ENCODE peak calls at places on chromosomes 13 and 19, in six cellular contexts. X, D, Z, W, Q and U are unnamed samples.
A peak's percentile ranks its signal among the peaks of the same experiment; 100 is the strongest.

GRCh38 chr13:100650321-100650720 is 24.3 kb downstream of the TMTC4 start:
- DNase-seq in X (no peak), D (no peak), Z (no peak), W (no peak), Q (no peak), U (no peak)

GRCh38 chr13:29577135-29578051 is 18.1 kb downstream of the SLC7A1 start:
- DNase-seq in D (no peak), X (no peak), Q (no peak), W (no peak), Z (no peak), U (no peak)

GRCh38 chr13:71621152-71622124 is 245.6 kb downstream of the DACH1 start:
- DNase-seq in Z (no peak), W (no peak), D (no peak), Q (no peak), X (no peak), U (no peak)

GRCh38 chr19:12913011-12913561 is 6.0 kb downstream of the SYCE2 start:
- DNase-seq in D (peak; percentile 66), X (peak; percentile 77), Q (peak; percentile 75), Z (no peak), W (peak; percentile 85), U (peak; percentile 96)

GRCh38 chr13:44393391-44393790 is 19.8 kb downstream of the SERP2 start:
- DNase-seq in Z (no peak), Q (peak; percentile 52), X (peak; percentile 62), D (peak; percentile 63), W (no peak), U (peak; percentile 14)

GRCh38 chr19:50025794-50026549 is at the start of gene ZNF473:
- DNase-seq in Z (peak; percentile 98), W (peak; percentile 94), X (peak; percentile 95), D (peak; percentile 96), Q (peak; percentile 97), U (peak; percentile 98)

GRCh38 chr19:16258440-16258903 is 60.8 kb downstream of the AP1M1 start:
- DNase-seq in Z (peak; percentile 87), D (peak; percentile 44), X (peak; percentile 68), W (peak; percentile 31), Q (peak; percentile 82), U (peak; percentile 83)

GRCh38 chr13:28467034-28467433 is 27.9 kb downstream of the FLT1 start:
- DNase-seq in W (no peak), Q (no peak), Z (no peak), X (no peak), D (no peak), U (no peak)

GRCh38 chr13:80668452-80668851 is 327.5 kb upstream of the SPRY2 start:
- DNase-seq in Z (no peak), X (no peak), W (no peak), D (no peak), Q (no peak), U (no peak)

GRCh38 chr13:66618702-66619101 is 611.4 kb downstream of the PCDH9 start:
- DNase-seq in X (no peak), Z (no peak), W (no peak), D (no peak), Q (no peak), U (no peak)

GRCh38 chr19:18932216-18932841 is 8.7 kb downstream of the HOMER3 start:
- DNase-seq in Q (peak; percentile 88), D (peak; percentile 90), W (no peak), X (peak; percentile 82), Z (peak; percentile 94), U (peak; percentile 87)

GRCh38 chr13:27005556-27005955 is 166.1 kb downstream of the USP12 start:
- DNase-seq in W (no peak), X (no peak), Z (peak; percentile 60), D (no peak), Q (no peak), U (peak; percentile 42)

GRCh38 chr19:38455031-38455430 is 21.5 kb downstream of the RYR1 start:
- DNase-seq in D (no peak), Z (no peak), W (no peak), X (no peak), Q (no peak), U (no peak)

DNA sequence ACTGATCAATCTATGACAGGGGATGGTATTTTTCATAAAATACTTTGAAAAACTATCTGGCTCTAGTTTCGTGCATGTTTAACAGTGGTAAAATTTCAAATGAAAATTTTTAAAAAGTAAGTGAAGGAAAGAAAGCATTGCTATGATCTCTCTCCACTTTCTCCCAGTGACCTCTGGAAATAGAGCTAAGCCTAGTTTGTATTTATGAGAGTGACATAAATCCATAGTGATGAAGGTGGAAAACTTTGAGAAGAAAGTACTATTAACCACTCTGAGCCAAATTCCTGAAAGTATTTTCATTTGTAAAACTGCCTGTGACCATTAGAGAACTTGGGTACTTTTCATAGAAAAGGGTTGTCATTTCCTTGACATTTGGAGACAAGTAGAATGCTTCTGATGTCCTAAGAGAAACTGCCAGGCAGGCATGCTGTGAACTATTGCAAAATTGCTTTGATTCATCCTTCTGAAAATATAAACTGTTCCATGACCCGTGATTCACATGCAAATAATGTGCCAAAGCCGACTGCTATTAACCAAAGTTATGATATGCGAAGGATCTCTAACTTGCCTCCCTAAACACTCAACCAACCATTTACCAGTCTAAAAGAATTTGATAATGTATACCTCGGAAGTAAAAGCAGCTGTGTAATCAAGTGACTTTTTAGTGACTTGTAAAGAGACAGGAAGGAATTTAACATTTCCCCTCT is 133.2 kb downstream of the VWA8 start:
- DNase-seq in W (no peak), D (no peak), Z (no peak), Q (no peak), X (no peak), U (no peak)
- TF ChIP-seq POLR2AphosphoS5 in W (no peak), D (peak; percentile 42), Z (no peak), Q (no peak), X (peak; percentile 86), U (peak; percentile 33)

GRCh38 chr13:73058432-73058740 is 419 bp upstream of the KLF5 start:
- DNase-seq in D (no peak), X (no peak), W (no peak), Q (no peak), Z (no peak), U (no peak)
- H3K27me3 ChIP-seq in D (peaks cover 3% of the 10 kb centered on the region), X (no peaks in the 10 kb centered on the region), W (no peaks in the 10 kb centered on the region), Q (peaks cover 9% of the 10 kb centered on the region), Z (peaks cover 10% of the 10 kb centered on the region), U (no peaks in the 10 kb centered on the region)

GRCh38 chr19:7928741-7929701 is 3.1 kb upstream of the CTXN1 start:
- DNase-seq in Z (no peak), W (peak; percentile 81), Q (peak; percentile 82), X (no peak), D (no peak), U (peak; percentile 92)
- TF ChIP-seq POLR2AphosphoS5 in Z (no peak), W (no peak), Q (no peak), X (no peak), D (peak; percentile 19), U (peak; percentile 52)

DNA sequence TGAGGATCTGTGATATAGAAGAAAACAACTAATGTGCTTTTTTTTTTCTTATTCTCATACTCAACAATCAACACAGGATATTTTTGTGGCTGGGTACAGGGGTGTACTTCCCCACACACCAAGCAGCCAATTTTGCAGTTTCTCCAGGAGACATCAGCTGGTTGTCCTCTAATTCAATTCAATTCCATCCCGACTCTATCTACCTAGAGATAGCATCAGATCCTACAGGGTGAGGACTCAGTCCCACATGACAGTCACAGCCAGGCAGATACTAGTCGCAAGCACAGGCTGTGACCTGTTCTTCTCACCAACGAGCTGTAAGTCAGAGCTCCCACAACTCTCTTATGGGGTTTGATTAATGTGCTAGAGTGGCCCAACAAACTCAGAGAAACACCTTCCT is 181.6 kb downstream of the KCTD15 start:
- DNase-seq in X (no peak), D (no peak), W (no peak), Q (no peak), Z (no peak), U (no peak)
- H3K27me3 ChIP-seq in X (no peaks in the 10 kb centered on the region), D (no peaks in the 10 kb centered on the region), W (peaks cover 7% of the 10 kb centered on the region), Q (peaks cover 9% of the 10 kb centered on the region), Z (no peaks in the 10 kb centered on the region), U (no peaks in the 10 kb centered on the region)

DNA sequence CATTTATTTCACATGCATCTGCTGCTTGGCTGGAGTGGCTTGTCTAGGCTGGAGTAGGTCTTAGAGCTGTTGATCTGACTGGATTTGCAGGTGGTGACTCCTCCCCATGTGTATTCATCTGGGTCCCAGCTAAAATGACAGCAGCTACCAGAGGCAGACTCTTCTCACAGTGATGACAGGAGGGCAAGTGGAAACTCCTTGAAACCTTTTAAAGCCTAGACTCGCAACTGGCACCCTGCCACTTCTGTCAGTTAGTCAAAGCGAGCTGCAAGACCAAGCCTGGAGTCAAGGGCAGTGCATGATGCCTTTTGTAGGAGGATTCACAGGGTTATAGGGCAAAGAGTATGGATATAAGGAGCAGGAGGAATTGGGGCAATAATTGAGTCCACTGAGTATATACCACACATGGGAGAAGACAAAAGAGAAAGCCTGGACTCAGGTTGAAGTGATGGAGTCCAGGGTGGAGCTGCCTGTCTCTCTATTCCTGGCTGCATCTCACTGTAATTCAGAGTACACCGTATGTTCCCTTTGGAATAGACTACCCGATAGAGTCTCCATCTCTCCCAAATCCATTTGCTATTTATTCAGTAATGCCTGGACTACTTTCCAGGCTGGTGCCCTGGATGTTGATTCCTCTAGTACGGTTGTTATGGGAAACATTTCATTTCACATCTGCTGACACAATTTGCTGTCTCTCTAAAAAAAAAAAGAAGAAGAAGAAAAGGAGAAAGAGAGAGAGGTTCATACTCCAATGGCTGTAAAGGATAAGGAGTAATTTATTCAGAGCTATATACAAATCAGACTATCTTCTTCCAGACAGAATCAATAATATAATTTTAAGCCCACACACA is 65.5 kb downstream of the TEX26 start:
- DNase-seq in Q (no peak), W (no peak), D (no peak), X (no peak), Z (no peak), U (no peak)
- TF ChIP-seq POLR2AphosphoS5 in Q (no peak), W (no peak), D (no peak), X (no peak), Z (no peak), U (no peak)

GRCh38 chr13:110410000-110410399 is 102.9 kb downstream of the COL4A2 start:
- DNase-seq in Q (no peak), Z (no peak), W (no peak), X (no peak), D (no peak), U (no peak)
- H3K27me3 ChIP-seq in Q (no peaks in the 10 kb centered on the region), Z (no peaks in the 10 kb centered on the region), W (no peaks in the 10 kb centered on the region), X (no peaks in the 10 kb centered on the region), D (no peaks in the 10 kb centered on the region), U (no peaks in the 10 kb centered on the region)

DNA sequence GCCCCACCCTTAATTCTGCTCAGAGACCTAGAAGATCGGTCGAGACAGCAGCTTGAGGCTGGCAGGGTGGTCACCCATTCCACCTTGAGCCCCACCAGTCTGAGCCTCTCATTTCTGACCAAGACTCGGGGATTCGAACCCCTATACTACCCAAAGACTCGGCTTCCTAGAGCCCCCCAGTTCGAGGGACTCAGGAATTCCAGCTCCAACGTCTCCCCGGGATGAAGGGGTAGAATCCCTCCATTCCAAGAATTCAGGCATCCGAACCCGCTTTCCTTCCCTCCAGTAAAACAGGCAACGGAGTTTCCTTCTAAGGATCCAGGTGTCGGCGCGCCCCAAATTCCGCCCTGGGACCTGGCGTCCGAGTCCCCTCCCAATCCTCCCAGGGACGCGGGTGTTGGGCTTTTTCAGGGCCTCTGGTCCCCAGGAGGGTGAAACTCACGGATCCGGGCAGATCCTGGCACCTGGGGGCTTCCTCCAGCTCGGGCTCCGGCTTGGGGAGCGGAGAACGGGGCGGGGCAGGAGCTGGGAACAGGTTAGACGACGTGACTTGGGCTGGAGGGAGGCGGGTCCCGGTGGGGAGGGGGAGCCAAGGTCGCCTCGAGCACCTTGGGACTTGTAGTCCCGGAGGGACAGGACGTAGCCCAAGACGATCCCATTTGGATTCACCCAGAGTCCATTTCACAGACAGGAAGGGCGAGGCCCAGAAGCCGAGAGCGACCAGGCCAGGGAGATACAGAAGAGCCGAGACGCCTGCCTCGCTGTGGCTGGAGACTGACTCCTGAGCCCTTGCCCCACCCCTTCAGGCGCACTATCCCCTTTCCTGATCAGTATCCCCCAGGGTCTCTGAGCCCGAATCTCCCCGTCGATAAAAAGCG is at the start of gene PPP1R13L:
- DNase-seq in W (peak; percentile 96), X (peak; percentile 92), D (peak; percentile 94), Z (peak; percentile 88), Q (peak; percentile 94), U (peak; percentile 92)
- TF ChIP-seq POLR2AphosphoS5 in W (peak; percentile 95), X (peak; percentile 60), D (peak; percentile 79), Z (no peak), Q (no peak), U (peak; percentile 8)

GRCh38 chr13:21798181-21798580 is 127.3 kb downstream of the FGF9 start:
- DNase-seq in X (no peak), Z (no peak), D (no peak), W (no peak), Q (no peak), U (no peak)
- H3K27me3 ChIP-seq in X (no peaks in the 10 kb centered on the region), Z (no peaks in the 10 kb centered on the region), D (no peaks in the 10 kb centered on the region), W (no peaks in the 10 kb centered on the region), Q (no peaks in the 10 kb centered on the region), U (no peaks in the 10 kb centered on the region)